ENCODE peak calls at places on chromosomes 12 and 14, in five cellular contexts. A is WERI-Rb-1, O is tibial artery, T is RWPE2, Q is esophagus squamous epithelium. C is an unnamed sample.

GRCh38 chr14:99730876-99731351 is 46.8 kb downstream of the CYP46A1 start:
- DNase-seq in A (no peak), O (peak; percentile 25), T (peak; percentile 71), Q (no peak), C (no peak)

GRCh38 chr14:40122978-40123648 is 690.9 kb upstream of the FBXO33 start:
- DNase-seq in A (no peak), O (no peak), T (no peak), Q (no peak), C (peak; percentile 10)

GRCh38 chr12:32369202-32369601 is 30.2 kb upstream of the FGD4 start:
- DNase-seq in A (no peak), O (no peak), T (no peak), Q (no peak), C (no peak)

GRCh38 chr14:56145965-56146364 is 27.8 kb downstream of the PELI2 start:
- DNase-seq in A (no peak), O (no peak), T (no peak), Q (no peak), C (peak; percentile 20)

GRCh38 chr12:110246690-110247339 is 34.2 kb upstream of the ATP2A2 start:
- DNase-seq in A (no peak), O (no peak), T (no peak), Q (no peak), C (no peak)

GRCh38 chr12:69527506-69528272 is 57.5 kb downstream of the FRS2 start:
- DNase-seq in A (no peak), O (no peak), T (no peak), Q (no peak), C (peak; percentile 49)

GRCh38 chr12:113271853-113272561 is 50.7 kb downstream of the TPCN1 start:
- DNase-seq in A (no peak), O (peak; percentile 91), T (no peak), Q (no peak), C (no peak)

GRCh38 chr14:72894623-72895378 is 900 bp upstream of the DPF3 start:
- DNase-seq in A (peak; percentile 34), O (no peak), T (no peak), Q (no peak), C (no peak)

GRCh38 chr14:101449114-101449513 is 112.2 kb upstream of the DIO3 start:
- DNase-seq in A (no peak), O (no peak), T (no peak), Q (no peak), C (no peak)

GRCh38 chr14:73833530-73834257 is 17.9 kb upstream of the PTGR2 start:
- DNase-seq in A (no peak), O (no peak), T (no peak), Q (no peak), C (no peak)

GRCh38 chr12:48601013-48601756 is 31.3 kb upstream of the LALBA start:
- DNase-seq in A (no peak), O (no peak), T (no peak), Q (no peak), C (no peak)

GRCh38 chr14:104135904-104136471 is 2.4 kb upstream of the KIF26A start:
- DNase-seq in A (peak; percentile 59), O (no peak), T (no peak), Q (no peak), C (no peak)

GRCh38 chr12:15979096-15980091 is 68.3 kb downstream of the DERA start:
- DNase-seq in A (peak; percentile 19), O (no peak), T (no peak), Q (no peak), C (no peak)

DNA sequence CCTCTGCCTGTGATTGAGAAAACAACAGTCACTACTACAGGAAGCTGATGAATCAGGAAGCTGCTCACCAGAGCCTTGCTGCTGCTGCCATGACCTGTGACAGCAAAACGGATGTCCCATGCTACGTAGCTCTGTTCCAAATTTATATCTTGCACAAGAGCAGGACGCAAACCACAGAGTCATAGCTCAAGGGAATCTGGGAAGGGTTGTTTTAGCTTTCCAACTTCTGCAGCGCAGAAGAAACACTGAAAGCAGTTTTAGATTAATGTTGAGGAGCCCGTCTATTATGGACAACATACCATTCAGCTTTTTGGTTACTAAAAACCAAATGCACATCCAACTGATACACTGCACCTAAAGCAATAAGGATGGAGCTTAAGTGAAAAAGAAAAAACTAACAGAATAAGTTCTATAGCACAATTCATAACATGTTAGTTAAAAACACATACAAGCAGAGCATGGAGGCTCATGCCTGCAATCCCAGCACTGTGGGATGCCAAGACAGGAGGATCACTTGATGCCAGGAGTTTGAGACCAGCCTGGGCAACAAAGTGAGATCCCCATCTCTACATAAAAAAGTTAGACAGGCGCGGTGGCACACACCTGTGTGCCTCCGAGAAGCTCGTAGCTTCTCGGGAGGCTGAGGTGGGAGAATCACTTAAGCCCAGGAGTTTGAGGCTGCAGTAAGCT is 1.7 kb upstream of the ANKRD33 start:
- DNase-seq in A (no peak), O (peak; percentile 89), T (no peak), Q (no peak), C (no peak)
- H3K27ac ChIP-seq in A (peak overlapping the region; percentile 14), O (peak overlapping the region; percentile 9), T (no peak overlapping the region), Q (peak overlapping the region; percentile 68), C (peak overlapping the region; percentile 24)

GRCh38 chr12:34335819-34336262 is 313.5 kb downstream of the ALG10 start:
- DNase-seq in A (no peak), O (no peak), T (no peak), Q (no peak), C (no peak)
- H3K27ac ChIP-seq in A (no peak overlapping the region), O (no peak overlapping the region), T (no peak overlapping the region), Q (no peak overlapping the region), C (no peak overlapping the region)

DNA sequence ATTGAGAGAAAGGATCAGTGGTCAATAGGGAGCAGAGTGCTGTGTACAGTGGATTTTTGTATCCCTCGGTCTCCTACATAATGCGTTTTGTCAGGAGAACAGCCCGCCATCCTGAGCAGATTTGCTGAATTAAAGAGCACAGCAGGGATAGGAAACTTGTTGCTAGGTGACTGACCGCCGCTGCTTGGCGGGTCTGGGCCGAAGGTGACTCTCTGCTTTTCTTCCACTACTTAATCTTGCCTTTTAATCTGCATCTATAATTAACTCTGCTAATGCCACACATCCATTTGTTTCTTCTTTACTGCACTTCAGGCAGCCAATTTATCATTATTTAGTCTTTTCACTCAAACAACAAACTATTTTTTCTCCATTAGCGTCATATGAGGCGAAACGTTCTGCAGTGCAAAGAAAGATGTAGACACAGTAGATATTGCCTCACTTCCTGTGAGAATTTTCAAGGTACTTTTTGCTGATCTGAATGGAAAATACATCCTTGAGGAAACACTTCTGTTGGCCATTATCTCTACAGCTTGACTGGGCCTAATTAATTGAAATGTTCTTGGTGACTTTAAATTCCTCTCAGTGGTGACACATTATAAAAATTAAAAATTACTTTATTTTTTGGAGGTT is 108.0 kb downstream of the PPM1A start:
- DNase-seq in A (peak; percentile 92), O (no peak), T (no peak), Q (no peak), C (no peak)
- H3K27ac ChIP-seq in A (peak overlapping the region; percentile 79), O (no peak overlapping the region), T (no peak overlapping the region), Q (no peak overlapping the region), C (no peak overlapping the region)

DNA sequence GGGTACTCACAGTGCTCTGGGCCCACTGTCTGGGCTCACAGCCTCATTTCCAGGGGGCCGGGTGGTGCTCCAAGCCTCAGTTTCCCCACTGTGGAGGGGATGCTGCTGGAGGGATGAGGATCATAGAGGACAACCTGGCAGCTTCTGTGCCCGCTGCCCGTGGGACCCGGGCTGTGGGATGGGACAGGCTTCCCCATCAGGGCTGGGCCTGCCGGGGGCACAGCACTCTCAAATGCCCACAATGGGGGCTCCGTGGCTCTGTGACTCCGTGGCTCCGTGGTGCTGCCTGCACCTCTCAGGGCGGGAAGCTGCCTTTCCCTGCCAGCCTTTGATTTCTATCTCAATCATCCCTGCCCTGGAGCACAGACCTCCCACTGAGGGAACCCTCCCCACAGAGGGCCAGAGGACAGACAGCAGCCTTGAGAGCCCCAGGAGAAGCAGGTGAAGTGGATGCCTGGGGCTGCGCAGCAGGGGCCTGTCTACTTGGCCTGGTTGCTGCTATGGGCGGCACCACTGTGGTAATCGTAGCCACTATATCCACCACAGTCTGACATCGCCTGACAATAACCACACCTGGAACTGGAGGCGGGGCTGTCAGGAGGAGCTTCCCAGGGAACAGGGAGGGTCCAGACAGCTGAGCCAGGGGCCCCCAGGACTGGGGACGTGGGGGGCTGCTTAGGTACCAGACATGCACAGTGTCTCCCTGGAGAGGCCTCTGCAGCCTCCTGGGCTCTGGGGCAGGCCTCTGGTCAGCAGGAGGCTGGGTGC is 375.9 kb downstream of the TMEM121 start:
- DNase-seq in A (no peak), O (no peak), T (no peak), Q (no peak), C (no peak)
- H3K27ac ChIP-seq in A (no peak overlapping the region), O (no peak overlapping the region), T (no peak overlapping the region), Q (no peak overlapping the region), C (no peak overlapping the region)

DNA sequence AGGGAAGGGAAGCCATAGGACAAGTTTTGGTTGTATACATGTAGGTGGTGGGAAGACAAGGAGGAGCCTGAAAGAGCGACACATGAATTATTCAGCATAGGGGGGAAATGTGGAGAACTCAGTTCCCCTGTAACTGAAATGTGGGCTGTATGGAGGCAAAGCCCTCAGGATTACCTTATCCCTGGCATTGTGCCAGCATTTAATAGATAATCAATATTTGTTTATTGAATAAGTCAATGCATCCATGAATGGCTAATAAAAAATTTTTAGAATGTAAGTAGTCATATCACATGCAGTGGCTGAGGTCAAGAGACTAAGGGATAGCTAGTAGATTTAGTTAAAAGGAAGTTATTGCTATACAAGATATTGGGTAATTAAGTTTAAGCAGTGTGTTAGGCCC is 232.4 kb downstream of the SNAPC1 start:
- DNase-seq in A (no peak), O (no peak), T (no peak), Q (no peak), C (no peak)
- H3K27ac ChIP-seq in A (no peak overlapping the region), O (no peak overlapping the region), T (no peak overlapping the region), Q (no peak overlapping the region), C (no peak overlapping the region)

DNA sequence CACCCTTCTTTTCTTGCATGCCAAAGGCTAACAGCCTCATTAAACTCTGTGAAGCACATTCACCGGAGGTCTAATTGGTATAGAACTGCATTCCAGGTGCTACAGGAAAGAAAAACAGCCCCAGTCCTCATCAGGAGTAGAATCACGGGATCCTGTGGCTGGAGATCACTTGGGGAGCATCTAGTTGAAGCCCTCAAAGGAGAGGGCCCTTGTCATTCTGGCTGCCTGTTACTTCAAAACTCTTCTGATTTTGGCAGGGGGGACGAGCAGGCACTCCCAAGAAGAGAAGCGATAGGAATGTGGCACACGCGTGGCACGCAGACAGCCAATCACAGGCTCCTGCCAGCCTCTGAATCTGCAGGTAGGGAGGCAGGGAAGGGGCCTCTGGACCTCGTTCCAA is 154.3 kb downstream of the TTC7B start:
- DNase-seq in A (no peak), O (no peak), T (no peak), Q (no peak), C (no peak)
- H3K27ac ChIP-seq in A (no peak overlapping the region), O (no peak overlapping the region), T (no peak overlapping the region), Q (no peak overlapping the region), C (no peak overlapping the region)

DNA sequence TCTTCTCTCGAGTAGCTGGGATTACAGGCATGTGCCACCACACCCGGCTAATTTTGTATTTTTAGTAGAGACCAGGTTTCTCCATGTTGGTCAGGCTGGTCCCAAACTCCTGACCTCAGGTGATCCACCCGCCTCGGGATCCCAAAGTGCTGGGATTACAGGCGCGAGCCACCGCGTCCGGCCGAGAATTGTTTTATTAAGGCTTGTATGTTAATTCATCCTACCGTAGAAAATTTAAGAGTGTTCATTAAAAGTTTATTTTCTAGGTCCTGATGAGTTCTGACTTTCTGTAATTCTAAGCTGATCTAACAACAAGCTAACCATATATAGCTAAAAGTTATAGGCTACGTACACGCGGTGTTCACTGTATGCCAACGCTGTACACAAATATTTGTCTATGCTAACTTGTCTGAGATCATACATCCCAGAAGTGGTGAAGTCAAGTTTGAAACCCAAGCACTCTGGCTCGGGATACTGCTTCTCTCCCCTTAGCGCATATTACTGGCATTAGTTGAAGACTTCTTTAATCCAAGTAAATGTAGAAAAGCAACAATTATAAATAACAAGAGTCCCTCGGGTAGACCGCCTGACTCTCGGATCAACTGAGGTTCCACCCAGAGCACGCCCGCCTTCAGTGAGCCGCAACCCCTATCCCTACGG is 570 bp upstream of the MRPS35 start:
- DNase-seq in A (no peak), O (no peak), T (no peak), Q (no peak), C (no peak)
- H3K27ac ChIP-seq in A (peak overlapping the region; percentile 81), O (peak overlapping the region; percentile 85), T (peak overlapping the region; percentile 64), Q (peak overlapping the region; percentile 91), C (peak overlapping the region; percentile 81)

C was measured in epithelial cell of prostate.